ENCODE peak calls at places on chromosomes 5 and 9, in nine cellular contexts. U is brain microvascular endothelial cell, H is Peyer's patch, P is GM10248, J is upper lobe of left lung, N is PC-9, T is IMR-90, R is ascending aorta, Z is foreskin fibroblast. G is an unnamed sample.

GRCh38 chr5:174175869-174176268 is 130.4 kb downstream of the NSG2 start:
- DNase-seq in N (no peak), Z (no peak), J (no peak), R (no peak), H (no peak), T (no peak), U (no peak), P (no peak), G (no peak)

GRCh38 chr5:105754056-105754455 is 1916.7 kb downstream of the EFNA5 start:
- DNase-seq in N (no peak), U (no peak), Z (peak; percentile 2), R (no peak), J (no peak), H (no peak), T (peak; percentile 12), P (no peak), G (no peak)

GRCh38 chr5:151082976-151083651 is 2.3 kb upstream of the TNIP1 start:
- DNase-seq in R (no peak), H (no peak), U (no peak), Z (no peak), N (peak; percentile 88), J (no peak), T (peak; percentile 36), P (no peak), G (no peak)

GRCh38 chr5:74394543-74394923 is 246.0 kb downstream of the ENC1 start:
- DNase-seq in R (no peak), P (no peak), U (no peak), Z (no peak), H (no peak), T (no peak), J (no peak), N (no peak), G (no peak)

GRCh38 chr5:41707853-41708603 is 162.2 kb downstream of the OXCT1 start:
- DNase-seq in Z (peak; percentile 69), J (no peak), T (peak; percentile 76), H (no peak), P (peak; percentile 34), N (no peak), U (peak; percentile 61), R (no peak), G (peak; percentile 56)

GRCh38 chr9:108058137-108058779 is 568.7 kb upstream of the KLF4 start:
- DNase-seq in P (no peak), Z (no peak), T (no peak), U (no peak), N (no peak), R (no peak), H (no peak), J (no peak), G (no peak)

GRCh38 chr5:72383280-72384205 is 63.4 kb downstream of the PTCD2 start:
- DNase-seq in P (no peak), J (no peak), U (peak; percentile 66), H (no peak), T (peak; percentile 38), N (no peak), R (no peak), Z (peak; percentile 83), G (peak; percentile 41)

GRCh38 chr9:122206118-122207046 is 22.4 kb downstream of the LHX6 start:
- DNase-seq in N (no peak), J (no peak), H (no peak), R (no peak), T (peak; percentile 80), U (peak; percentile 80), Z (peak; percentile 63), P (no peak), G (peak; percentile 69)

GRCh38 chr5:157143127-157143959 is 678 bp upstream of the MED7 start:
- DNase-seq in N (no peak), T (peak; percentile 6), U (peak; percentile 11), P (peak; percentile 69), Z (peak; percentile 55), R (peak; percentile 14), H (peak; percentile 48), J (no peak), G (no peak)

GRCh38 chr5:12242960-12243888 is 339.0 kb upstream of the CTNND2 start:
- DNase-seq in N (peak; percentile 78), P (no peak), J (no peak), T (no peak), R (no peak), H (no peak), U (no peak), Z (no peak), G (no peak)

GRCh38 chr5:61815343-61815742 is 483.3 kb downstream of the ZSWIM6 start:
- DNase-seq in T (no peak), Z (no peak), N (no peak), U (no peak), H (no peak), J (no peak), P (no peak), R (no peak), G (no peak)

GRCh38 chr5:61816146-61816545 is 484.1 kb downstream of the ZSWIM6 start:
- DNase-seq in N (no peak), P (no peak), U (no peak), Z (no peak), H (no peak), R (no peak), T (no peak), J (peak; percentile 63), G (no peak)

GRCh38 chr5:61816585-61817450 is 484.8 kb downstream of the ZSWIM6 start:
- DNase-seq in Z (no peak), H (no peak), T (no peak), J (no peak), U (no peak), R (no peak), P (no peak), N (no peak), G (no peak)

GRCh38 chr5:61821561-61821960 is 484.4 kb upstream of the KIF2A start:
- DNase-seq in H (no peak), T (no peak), N (no peak), J (no peak), R (no peak), P (no peak), Z (no peak), U (no peak), G (no peak)

GRCh38 chr5:61817472-61818326 is 485.6 kb downstream of the ZSWIM6 start:
- DNase-seq in T (peak; percentile 39), P (no peak), H (no peak), N (no peak), J (no peak), U (peak; percentile 26), R (no peak), Z (peak; percentile 65), G (peak; percentile 57)
- TF ChIP-seq CTCF in T (peak; percentile 57), P (peak; percentile 9), H (peak; percentile 24), N (peak; percentile 57), J (peak; percentile 17), U (peak; percentile 80), R (no peak), Z (peak; percentile 72), G (peak; percentile 72)

GRCh38 chr9:127396253-127396807 is 639 bp upstream of the SLC2A8 start:
- DNase-seq in Z (no peak), R (no peak), U (no peak), H (no peak), J (no peak), N (no peak), P (no peak), T (no peak), G (no peak)

GRCh38 chr9:127397722-127398647 is 1.0 kb downstream of the SLC2A8 start:
- DNase-seq in H (peak; percentile 39), P (peak; percentile 60), U (peak; percentile 11), J (peak; percentile 89), R (no peak), T (peak; percentile 33), N (no peak), Z (peak; percentile 70), G (peak; percentile 12)

GRCh38 chr9:127395491-127396252 is 1.3 kb upstream of the SLC2A8 start:
- DNase-seq in U (no peak), Z (no peak), R (no peak), N (no peak), P (no peak), H (no peak), T (no peak), J (no peak), G (no peak)

GRCh38 chr9:127398715-127399400 is 1.9 kb downstream of the SLC2A8 start:
- DNase-seq in T (no peak), P (no peak), J (peak; percentile 21), R (no peak), U (no peak), Z (no peak), N (no peak), H (no peak), G (no peak)

DNA sequence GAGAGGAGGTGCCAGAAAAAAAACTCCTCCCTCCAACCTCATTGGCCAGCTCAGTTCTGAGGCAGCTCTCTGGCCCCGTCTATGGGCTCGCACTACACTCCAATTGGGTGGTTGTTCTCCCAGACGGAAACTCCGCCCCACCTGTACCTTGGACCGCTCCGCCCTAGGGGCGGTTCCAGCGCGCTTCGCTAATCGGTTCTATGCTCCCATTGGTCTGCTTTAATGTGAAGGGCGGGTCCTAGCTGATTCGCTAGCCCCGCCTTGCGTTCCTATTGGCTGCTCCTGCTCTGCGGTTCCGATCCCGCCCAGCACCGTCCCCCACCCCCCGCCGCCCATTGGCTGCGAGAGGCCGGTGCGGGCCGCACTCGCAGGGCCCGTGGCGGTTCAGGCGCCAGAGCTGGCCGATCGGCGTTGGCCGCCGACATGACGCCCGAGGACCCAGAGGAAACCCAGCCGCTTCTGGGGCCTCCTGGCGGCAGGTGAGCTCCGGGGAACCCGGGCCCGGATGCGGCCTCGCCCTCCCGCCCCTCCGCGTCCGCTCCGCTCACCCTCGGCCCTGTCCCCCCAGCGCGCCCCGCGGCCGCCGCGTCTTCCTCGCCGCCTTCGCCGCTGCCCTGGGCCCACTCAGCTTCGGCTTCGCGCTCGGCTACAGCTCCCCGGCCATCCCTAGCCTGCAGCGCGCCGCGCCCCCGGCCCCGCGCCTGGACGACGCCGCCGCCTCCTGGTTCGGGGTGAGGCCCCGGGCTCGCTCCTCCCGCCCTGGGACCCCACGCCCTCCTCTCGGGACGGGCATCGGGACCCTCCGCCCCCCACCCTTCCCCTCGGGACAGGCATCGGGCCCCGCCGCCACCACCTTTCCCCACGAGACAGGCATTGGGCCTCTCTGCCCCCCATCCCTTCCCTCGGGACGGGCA is at the start of gene SLC2A8:
- DNase-seq in U (peak; percentile 99), P (peak; percentile 97), Z (peak; percentile 100), H (peak; percentile 94), N (peak; percentile 98), J (peak; percentile 96), R (peak; percentile 97), T (peak; percentile 99), G (peak; percentile 100)
- TF ChIP-seq CTCF in U (no peak), P (no peak), Z (no peak), H (peak; percentile 24), N (peak; percentile 12), J (peak; percentile 40), R (peak; percentile 38), T (peak; percentile 1), G (peak; percentile 61)

DNA sequence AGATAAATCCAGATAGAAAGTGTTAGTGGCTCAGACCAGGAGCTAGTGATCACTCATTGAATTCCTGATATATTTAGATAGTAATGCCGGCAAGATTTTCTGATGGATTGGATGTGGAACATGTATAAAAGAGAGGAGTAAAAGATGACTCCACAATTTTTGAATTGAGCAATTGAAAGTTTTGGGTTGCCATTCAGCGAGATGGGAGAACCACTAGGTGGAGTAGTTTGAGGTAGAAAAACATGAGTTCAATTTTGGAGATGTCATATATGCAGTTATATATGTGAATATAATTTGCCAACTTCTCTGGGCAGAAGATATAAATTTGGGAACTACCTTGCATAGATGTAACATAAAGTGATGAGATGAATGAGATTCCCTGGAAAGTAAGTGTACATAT is 502.5 kb upstream of the SEMA6A start:
- DNase-seq in N (no peak), H (no peak), P (no peak), U (no peak), T (no peak), R (no peak), Z (no peak), J (no peak), G (no peak)
- TF ChIP-seq CTCF in N (peak; percentile 51), H (no peak), P (peak; percentile 30), U (peak; percentile 59), T (no peak), R (no peak), Z (peak; percentile 14), J (no peak), G (peak; percentile 55)

GRCh38 chr5:39005566-39006232 is 68.5 kb downstream of the RICTOR start:
- DNase-seq in Z (peak; percentile 40), P (no peak), R (no peak), J (no peak), U (peak; percentile 20), T (peak; percentile 22), H (no peak), N (no peak), G (peak; percentile 16)
- TF ChIP-seq CTCF in Z (peak; percentile 30), P (peak; percentile 18), R (no peak), J (no peak), U (peak; percentile 51), T (no peak), H (peak; percentile 15), N (peak; percentile 42), G (peak; percentile 59)